ENCODE peak calls at places on chromosomes 4 and X, in eight cellular contexts. K is choroid plexus epithelial cell; Y is GM10248; B is HFFc6; Z is AG04450; X is glutamatergic neuron; C is neural crest cell; F is CD4-positive, alpha-beta T cell. V is an unnamed sample.
A peak's percentile ranks its signal among the peaks of the same experiment; 100 is the strongest.

GRCh38 chr4:103754844-103755243 is 35.1 kb upstream of the TACR3 start:
- DNase-seq in C (no peak), X (no peak), F (no peak), K (no peak), B (no peak), Y (no peak), Z (no peak), V (no peak)

GRCh38 chr4:56976878-56977320 is 507 bp downstream of the NOA1 start:
- DNase-seq in F (peak; percentile 40), Z (no peak), Y (peak; percentile 59), X (peak; percentile 49), B (no peak), K (peak; percentile 13), C (peak; percentile 41), V (no peak)

GRCh38 chr4:8188743-8189550 is 10.1 kb upstream of the SH3TC1 start:
- DNase-seq in K (no peak), B (no peak), X (peak; percentile 28), Z (no peak), F (no peak), Y (no peak), C (no peak), V (no peak)

GRCh38 chr4:77652237-77652897 is 46.7 kb downstream of the CXCL13 start:
- DNase-seq in B (no peak), Z (no peak), X (no peak), Y (no peak), C (no peak), K (peak; percentile 7), F (no peak), V (no peak)

GRCh38 chr4:18798123-18798522 is 776.6 kb upstream of the LCORL start:
- DNase-seq in K (no peak), Z (no peak), B (no peak), C (no peak), Y (no peak), X (no peak), F (no peak), V (no peak)

GRCh38 chrX:48045410-48046311 is 25.8 kb downstream of the ZNF630 start:
- DNase-seq in F (no peak), B (peak; percentile 1), Y (no peak), X (no peak), K (peak; percentile 70), C (no peak), Z (peak; percentile 6), V (no peak)

GRCh38 chrX:37684426-37684825 is 1.2 kb upstream of the XK start:
- DNase-seq in C (no peak), K (no peak), Z (no peak), F (no peak), B (no peak), X (no peak), Y (no peak), V (no peak)

GRCh38 chr4:8580321-8581093 is at the start of gene GPR78:
- DNase-seq in F (no peak), Y (peak; percentile 69), K (peak; percentile 55), B (no peak), X (peak; percentile 63), C (peak; percentile 85), Z (no peak), V (no peak)

GRCh38 chr4:152032722-152033131 is 271.9 kb upstream of the GATB start:
- DNase-seq in Y (no peak), B (peak; percentile 88), X (no peak), C (no peak), F (no peak), K (peak; percentile 49), Z (peak; percentile 59), V (no peak)

GRCh38 chr4:112968456-112969159 is 80.8 kb upstream of the ANK2 start:
- DNase-seq in C (no peak), X (no peak), K (no peak), F (no peak), Z (no peak), B (peak; percentile 36), Y (no peak), V (no peak)

GRCh38 chr4:86543560-86544312 is 50.4 kb upstream of the PTPN13 start:
- DNase-seq in B (no peak), X (no peak), Y (no peak), F (no peak), C (no peak), Z (no peak), K (peak; percentile 12), V (no peak)

GRCh38 chrX:132940727-132941162 is 17.7 kb downstream of the HS6ST2 start:
- DNase-seq in X (no peak), Z (no peak), Y (no peak), F (no peak), B (no peak), K (peak; percentile 24), C (no peak), V (no peak)

GRCh38 chr4:84530871-84531270 is 31.8 kb upstream of the NKX6-1 start:
- DNase-seq in F (no peak), Y (no peak), B (peak; percentile 39), K (peak; percentile 13), X (no peak), Z (no peak), C (no peak), V (no peak)

GRCh38 chr4:84531689-84532088 is 32.6 kb upstream of the NKX6-1 start:
- DNase-seq in F (no peak), Y (no peak), Z (no peak), B (peak; percentile 2), X (no peak), K (no peak), C (no peak), V (no peak)

GRCh38 chr4:84530449-84530848 is 31.4 kb upstream of the NKX6-1 start:
- DNase-seq in B (peak; percentile 3), Z (no peak), X (no peak), C (no peak), F (no peak), Y (no peak), K (peak; percentile 49), V (no peak)

GRCh38 chr4:84535901-84536300 is 36.8 kb upstream of the NKX6-1 start:
- DNase-seq in Y (no peak), K (no peak), F (no peak), C (no peak), X (no peak), B (no peak), Z (no peak), V (no peak)
- TF ChIP-seq CTCF in Y (no peak), K (no peak), F (no peak), C (no peak), X (no peak), B (no peak), Z (no peak), V (no peak)

GRCh38 chr4:158861766-158862165 is 92.9 kb downstream of the FNIP2 start:
- DNase-seq in B (no peak), Y (no peak), K (no peak), X (no peak), C (no peak), Z (no peak), F (no peak), V (no peak)
- TF ChIP-seq CTCF in B (no peak), Y (no peak), K (peak; percentile 1), X (no peak), C (no peak), Z (peak; percentile 2), F (no peak), V (no peak)

GRCh38 chr4:73315091-73315490 is 56.5 kb upstream of the ANKRD17 start:
- DNase-seq in K (peak; percentile 23), Y (no peak), C (no peak), F (no peak), X (no peak), Z (no peak), B (peak; percentile 70), V (no peak)
- TF ChIP-seq CTCF in K (no peak), Y (no peak), C (no peak), F (no peak), X (no peak), Z (no peak), B (no peak), V (no peak)

GRCh38 chr4:16582526-16582925 is 315.9 kb downstream of the LDB2 start:
- DNase-seq in Z (no peak), F (no peak), B (no peak), C (no peak), Y (no peak), X (peak; percentile 48), K (no peak), V (no peak)
- TF ChIP-seq CTCF in Z (peak; percentile 20), F (no peak), B (peak; percentile 61), C (no peak), Y (no peak), X (no peak), K (peak; percentile 43), V (no peak)

DNA sequence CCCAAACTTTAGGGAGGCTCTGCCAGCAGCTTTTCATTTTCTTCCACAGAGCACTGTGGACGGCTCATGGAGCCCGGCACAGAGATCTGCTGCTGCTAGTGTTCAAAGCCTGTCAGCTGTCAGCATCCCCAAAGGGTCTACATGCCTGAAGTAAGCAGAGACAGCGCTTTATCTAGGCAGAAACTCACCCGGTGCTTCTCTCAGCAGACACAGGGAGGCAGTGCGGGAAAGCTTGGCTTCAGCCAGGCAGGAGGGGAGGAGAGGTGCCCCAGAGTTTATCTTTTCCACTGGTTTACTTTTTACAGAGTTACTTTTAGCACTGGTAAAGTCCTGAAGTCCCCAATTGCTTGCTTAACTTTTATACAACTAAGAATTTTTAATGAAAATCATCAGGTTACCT is 339.3 kb downstream of the NKX6-1 start:
- DNase-seq in Y (no peak), K (peak; percentile 1), B (no peak), C (peak; percentile 32), Z (no peak), F (no peak), X (peak; percentile 69), V (no peak)
- TF ChIP-seq CTCF in Y (no peak), K (peak; percentile 24), B (peak; percentile 8), C (peak; percentile 53), Z (no peak), F (no peak), X (no peak), V (no peak)